ENCODE peak calls at places on chromosomes 5 and 9, in seven cellular contexts. N is adrenal gland, R is body of pancreas, M is lung, Q is dorsolateral prefrontal cortex, V is neural progenitor cell, Z is astrocyte. J is an unnamed sample.

GRCh38 chr5:139415869-139416268 is 12.0 kb upstream of the SPATA24 start:
- DNase-seq in Q (no peak), N (no peak), V (no peak), M (no peak), R (no peak), Z (no peak), J (no peak)

GRCh38 chr9:126336350-126337335 is 10.0 kb downstream of the MVB12B start:
- DNase-seq in M (no peak), V (no peak), N (no peak), Z (no peak), Q (no peak), R (no peak), J (no peak)

GRCh38 chr5:68562308-68562707 is 346.8 kb downstream of the PIK3R1 start:
- DNase-seq in R (peak; percentile 55), Q (peak; percentile 41), N (peak; percentile 23), V (peak; percentile 25), M (peak; percentile 47), Z (peak; percentile 43), J (no peak)

GRCh38 chr9:129405089-129405830 is 215.6 kb downstream of the C9orf50 start:
- DNase-seq in M (no peak), R (no peak), V (no peak), Z (peak; percentile 73), N (no peak), Q (no peak), J (no peak)

GRCh38 chr5:142839711-142840441 is 69.7 kb downstream of the ARHGAP26 start:
- DNase-seq in M (peak; percentile 45), Q (no peak), V (no peak), Z (no peak), N (peak; percentile 89), R (peak; percentile 69), J (no peak)

GRCh38 chr5:14472986-14473567 is 108.5 kb upstream of the OTULINL start:
- DNase-seq in R (no peak), M (no peak), N (no peak), Q (no peak), Z (no peak), V (peak; percentile 64), J (peak; percentile 64)

GRCh38 chr9:84343111-84343521 is 2.6 kb upstream of the SLC28A3 start:
- DNase-seq in Z (peak; percentile 78), Q (no peak), V (no peak), N (no peak), M (no peak), R (no peak), J (no peak)

GRCh38 chr5:156802501-156802900 is 47.6 kb upstream of the PPP1R2B start:
- DNase-seq in V (peak; percentile 40), R (no peak), M (no peak), Q (no peak), Z (no peak), N (no peak), J (no peak)

GRCh38 chr9:106769331-106769730 is 93.6 kb upstream of the ZNF462 start:
- DNase-seq in R (no peak), M (no peak), Q (no peak), N (no peak), V (no peak), Z (no peak), J (no peak)

GRCh38 chr5:88262116-88262515 is 6.5 kb downstream of the TMEM161B start:
- DNase-seq in V (no peak), Q (no peak), N (no peak), Z (peak; percentile 80), M (no peak), R (no peak), J (no peak)

GRCh38 chr9:122355336-122355875 is 15.4 kb upstream of the PTGS1 start:
- DNase-seq in Z (no peak), M (no peak), Q (no peak), V (no peak), N (no peak), R (no peak), J (no peak)

GRCh38 chr5:176652136-176652535 is 4.9 kb downstream of the TSPAN17 start:
- DNase-seq in R (no peak), V (peak; percentile 50), M (no peak), Q (peak; percentile 61), Z (no peak), N (no peak), J (no peak)

GRCh38 chr5:72860499-72860898 is 44.0 kb downstream of the TNPO1 start:
- DNase-seq in Q (no peak), Z (peak; percentile 81), R (no peak), V (no peak), M (no peak), N (peak; percentile 25), J (no peak)

GRCh38 chr5:176620333-176620981 is 9.9 kb downstream of the SNCB start:
- DNase-seq in Q (no peak), V (no peak), M (no peak), R (no peak), N (peak; percentile 32), Z (no peak), J (no peak)

GRCh38 chr5:53169933-53170332 is 60.4 kb upstream of the MOCS2 start:
- DNase-seq in M (no peak), V (no peak), Q (no peak), N (no peak), R (no peak), Z (no peak), J (no peak)

GRCh38 chr5:53167836-53168235 is 58.3 kb upstream of the MOCS2 start:
- DNase-seq in V (no peak), N (peak; percentile 50), Q (no peak), R (peak; percentile 26), M (no peak), Z (peak; percentile 8), J (no peak)

GRCh38 chr5:53170748-53171349 is 61.3 kb upstream of the MOCS2 start:
- DNase-seq in Z (peak; percentile 12), N (peak; percentile 50), Q (no peak), V (peak; percentile 56), R (no peak), M (no peak), J (no peak)

GRCh38 chr5:53173083-53173482 is 63.5 kb upstream of the MOCS2 start:
- DNase-seq in R (no peak), Q (no peak), M (no peak), Z (no peak), N (no peak), V (no peak), J (no peak)

GRCh38 chr5:53172630-53173029 is 63.1 kb upstream of the MOCS2 start:
- DNase-seq in R (no peak), Z (no peak), N (no peak), V (no peak), Q (no peak), M (no peak), J (no peak)
- H3K27ac ChIP-seq in R (no peak overlapping the region), Z (no peak overlapping the region), N (no peak overlapping the region), V (no peak overlapping the region), Q (no peak overlapping the region), M (no peak overlapping the region), J (no peak overlapping the region)

DNA sequence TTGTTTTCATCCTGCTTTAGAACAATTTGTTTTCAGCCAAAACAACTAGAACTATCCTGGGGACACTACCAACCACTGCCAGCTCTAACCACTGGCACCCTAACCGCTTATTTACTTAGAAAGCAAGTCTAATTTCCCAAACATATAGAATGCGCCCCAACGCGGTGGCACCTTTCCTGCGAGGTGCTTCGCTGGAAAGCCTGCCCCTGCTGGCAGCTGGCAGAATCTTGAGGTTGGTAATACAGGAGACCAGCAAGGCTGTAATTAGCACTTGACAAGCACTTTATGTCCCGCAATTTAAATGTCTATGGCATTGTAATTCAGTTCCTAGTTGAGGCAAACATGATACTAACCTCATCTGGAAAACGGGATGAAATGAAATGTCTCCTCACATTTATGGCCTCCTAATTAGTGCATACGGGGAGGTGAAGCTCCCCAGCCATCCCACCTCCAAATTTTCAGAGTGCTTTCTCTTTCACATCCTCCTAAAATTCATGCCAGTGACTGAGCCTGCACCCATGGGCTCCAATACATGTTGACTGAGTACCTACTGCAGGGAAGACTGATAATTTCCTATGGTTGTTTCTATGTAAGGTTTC is 30.4 kb downstream of the GABBR2 start:
- DNase-seq in Q (no peak), M (no peak), N (no peak), V (peak; percentile 56), Z (no peak), R (no peak), J (no peak)
- TF ChIP-seq CTCF in Q (no peak), M (no peak), N (no peak), V (peak; percentile 82), Z (peak; percentile 49), R (no peak), J (peak; percentile 61)

GRCh38 chr9:96813607-96814006 is 35.7 kb upstream of the ZNF510 start:
- DNase-seq in V (no peak), R (no peak), M (no peak), Q (no peak), Z (no peak), N (no peak), J (no peak)

GRCh38 chr9:96818535-96818934 is 35.8 kb downstream of the ZNF782 start:
- DNase-seq in N (no peak), Q (no peak), R (no peak), M (no peak), V (no peak), Z (no peak), J (no peak)

DNA sequence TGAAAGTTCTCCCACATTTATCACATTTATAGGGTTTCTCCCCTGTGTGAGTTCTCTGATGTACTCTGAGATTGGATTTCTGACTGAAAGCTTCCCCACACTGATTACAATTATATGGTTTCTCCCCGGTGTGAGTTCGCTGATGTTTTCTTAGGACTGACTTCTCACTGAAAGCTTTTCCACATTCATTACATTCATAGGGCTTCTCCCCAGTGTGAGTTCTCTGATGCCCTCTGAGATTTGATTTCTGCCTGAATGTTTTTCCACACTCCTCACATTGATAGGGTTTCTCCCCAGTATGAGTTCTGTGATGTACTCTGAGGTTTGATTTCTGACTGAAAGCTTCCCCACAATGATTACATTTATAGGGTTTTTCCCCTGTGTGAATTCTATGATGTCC is 36.3 kb downstream of the ZNF782 start:
- DNase-seq in M (no peak), Z (no peak), V (no peak), R (no peak), Q (no peak), N (no peak), J (no peak)
- H3K4me3 ChIP-seq in M (no peak overlapping the region), Z (no peak overlapping the region), V (no peak overlapping the region), R (no peak overlapping the region), Q (no peak overlapping the region), N (peak overlapping the region; percentile 4), J (no peak overlapping the region)

GRCh38 chr9:73039253-73039915 is 86.5 kb upstream of the ALDH1A1 start:
- DNase-seq in M (no peak), Q (no peak), V (no peak), R (peak; percentile 24), N (peak; percentile 21), Z (peak; percentile 46), J (no peak)

GRCh38 chr9:73037613-73038012 is 84.8 kb upstream of the ALDH1A1 start:
- DNase-seq in M (no peak), N (no peak), R (no peak), Q (no peak), Z (peak; percentile 39), V (no peak), J (no peak)

GRCh38 chr9:73038089-73038509 is 85.2 kb upstream of the ALDH1A1 start:
- DNase-seq in M (no peak), Z (no peak), R (peak; percentile 17), Q (no peak), V (no peak), N (no peak), J (no peak)

GRCh38 chr9:73039916-73040263 is 87.0 kb upstream of the ALDH1A1 start:
- DNase-seq in Z (no peak), Q (no peak), N (no peak), V (no peak), R (no peak), M (no peak), J (no peak)

DNA sequence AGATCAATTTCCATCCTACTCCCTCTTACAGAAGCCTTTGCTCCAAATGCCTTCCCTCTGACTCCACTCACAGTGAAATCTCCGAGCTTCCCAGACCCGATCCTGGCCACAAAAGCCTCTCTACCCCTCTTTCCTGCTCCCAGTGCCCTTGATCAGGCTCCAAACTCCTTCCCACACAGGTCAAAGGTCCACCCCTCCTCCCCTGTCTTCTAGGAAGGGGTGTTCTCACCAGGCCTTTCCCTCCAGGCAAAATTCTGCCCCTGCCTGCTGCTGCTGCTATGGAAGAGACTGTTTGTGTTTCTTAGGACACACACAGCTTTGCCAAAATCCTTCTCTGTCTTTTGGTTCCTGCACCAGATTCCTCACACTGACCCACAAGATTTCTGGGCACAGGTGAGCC is 85.8 kb upstream of the ALDH1A1 start:
- DNase-seq in Z (peak; percentile 47), N (no peak), R (peak; percentile 21), M (peak; percentile 31), V (no peak), Q (no peak), J (no peak)
- H3K27ac ChIP-seq in Z (no peak overlapping the region), N (no peak overlapping the region), R (peak overlapping the region; percentile 35), M (no peak overlapping the region), V (no peak overlapping the region), Q (peak overlapping the region; percentile 38), J (no peak overlapping the region)

J was measured in WERI-Rb-1.